ENCODE peak calls at places on chromosome 2, in five cellular contexts. One of them, this sample, is unnamed.
A peak's percentile ranks its signal among the peaks of the same experiment; 100 is the strongest.

GRCh38 chr2:209389124-209389523 is 34.7 kb upstream of the MAP2 start:
- DNase-seq in NCI-H524 treated with DMSO at 0.1 percent for 48 hours: peak; percentile 26
- DNase-seq in central memory CD4-positive, alpha-beta T cell: no peak
- DNase-seq in NT2/D1: no peak
- DNase-seq in lower leg skin: no peak
- DNase-seq in this sample: peak; percentile 61

GRCh38 chr2:163600801-163601200 is 135.0 kb downstream of the FIGN start:
- DNase-seq in NCI-H524 treated with DMSO at 0.1 percent for 48 hours: no peak
- DNase-seq in central memory CD4-positive, alpha-beta T cell: no peak
- DNase-seq in NT2/D1: no peak
- DNase-seq in lower leg skin: no peak
- DNase-seq in this sample: peak; percentile 22

GRCh38 chr2:53593891-53594585 is 173.6 kb upstream of the CHAC2 start:
- DNase-seq in NCI-H524 treated with DMSO at 0.1 percent for 48 hours: no peak
- DNase-seq in central memory CD4-positive, alpha-beta T cell: no peak
- DNase-seq in NT2/D1: no peak
- DNase-seq in lower leg skin: no peak
- DNase-seq in this sample: no peak

GRCh38 chr2:27212626-27213471 is 781 bp upstream of the SLC5A6 start:
- DNase-seq in NCI-H524 treated with DMSO at 0.1 percent for 48 hours: no peak
- DNase-seq in central memory CD4-positive, alpha-beta T cell: peak; percentile 78
- DNase-seq in NT2/D1: no peak
- DNase-seq in lower leg skin: no peak
- DNase-seq in this sample: peak; percentile 30

GRCh38 chr2:74440378-74441110 is 1.2 kb downstream of the RTKN start:
- DNase-seq in NCI-H524 treated with DMSO at 0.1 percent for 48 hours: peak; percentile 47
- DNase-seq in central memory CD4-positive, alpha-beta T cell: peak; percentile 19
- DNase-seq in NT2/D1: no peak
- DNase-seq in lower leg skin: peak; percentile 97
- DNase-seq in this sample: peak; percentile 91

GRCh38 chr2:3145471-3146027 is 232.1 kb downstream of the EIPR1 start:
- DNase-seq in NCI-H524 treated with DMSO at 0.1 percent for 48 hours: no peak
- DNase-seq in central memory CD4-positive, alpha-beta T cell: no peak
- DNase-seq in NT2/D1: no peak
- DNase-seq in lower leg skin: peak; percentile 80
- DNase-seq in this sample: no peak

GRCh38 chr2:181426687-181427086 is 30.5 kb upstream of the ITGA4 start:
- DNase-seq in NCI-H524 treated with DMSO at 0.1 percent for 48 hours: no peak
- DNase-seq in central memory CD4-positive, alpha-beta T cell: no peak
- DNase-seq in NT2/D1: no peak
- DNase-seq in lower leg skin: no peak
- DNase-seq in this sample: peak; percentile 98

GRCh38 chr2:99818842-99819241 is 323.5 kb downstream of the AFF3 start:
- DNase-seq in NCI-H524 treated with DMSO at 0.1 percent for 48 hours: no peak
- DNase-seq in central memory CD4-positive, alpha-beta T cell: no peak
- DNase-seq in NT2/D1: no peak
- DNase-seq in lower leg skin: no peak
- DNase-seq in this sample: no peak